ENCODE peak calls at places on chromosomes 13 and 19, in ten cellular contexts. Q is body of pancreas; M is AG04449; X is Calu3; F is CD8-positive, alpha-beta T cell; J is lower leg skin; D is osteocyte; E is cardiac muscle cell; R is fibroblast of pulmonary artery; A is Peyer's patch. T is an unnamed sample.

GRCh38 chr19:12669272-12670158 is 2.9 kb downstream of the WDR83 start:
- DNase-seq in D (peak; percentile 90), F (peak; percentile 86), R (peak; percentile 89), Q (peak; percentile 81), M (no peak), A (peak; percentile 89), J (peak; percentile 96), E (peak; percentile 90), X (peak; percentile 65), T (peak; percentile 58)

GRCh38 chr13:51262501-51263211 is 40.5 kb downstream of the FAM124A start:
- DNase-seq in E (no peak), Q (no peak), X (no peak), J (no peak), M (no peak), A (no peak), D (no peak), F (no peak), R (no peak), T (no peak)

GRCh38 chr13:40433577-40433976 is 232.9 kb downstream of the FOXO1 start:
- DNase-seq in D (no peak), J (no peak), E (no peak), Q (no peak), M (no peak), F (peak; percentile 70), X (no peak), A (peak; percentile 83), R (no peak), T (no peak)

GRCh38 chr13:40440990-40441820 is 225.2 kb downstream of the FOXO1 start:
- DNase-seq in M (no peak), A (peak; percentile 82), D (no peak), E (peak; percentile 55), R (peak; percentile 45), Q (peak; percentile 93), J (peak; percentile 94), F (no peak), X (peak; percentile 11), T (no peak)

GRCh38 chr13:51315658-51316057 is 23.8 kb upstream of the SERPINE3 start:
- DNase-seq in Q (no peak), F (no peak), D (no peak), R (no peak), E (peak; percentile 33), M (no peak), J (no peak), X (no peak), A (no peak), T (no peak)

GRCh38 chr19:46746281-46746965 is at the start of gene STRN4:
- DNase-seq in A (peak; percentile 74), E (peak; percentile 58), X (peak; percentile 58), F (peak; percentile 77), R (no peak), M (no peak), Q (peak; percentile 61), D (no peak), J (no peak), T (peak; percentile 60)

GRCh38 chr13:96540656-96541055 is 450.7 kb downstream of the HS6ST3 start:
- DNase-seq in Q (no peak), R (no peak), M (no peak), X (no peak), E (no peak), D (no peak), F (no peak), J (no peak), A (no peak), T (no peak)

GRCh38 chr13:53201454-53202225 is 173.0 kb downstream of the OLFM4 start:
- DNase-seq in D (no peak), F (no peak), E (peak; percentile 7), Q (peak; percentile 61), R (no peak), X (no peak), J (peak; percentile 82), M (no peak), A (peak; percentile 42), T (peak; percentile 65)

GRCh38 chr19:40801449-40802299 is 2.7 kb downstream of the EGLN2 start:
- DNase-seq in D (no peak), M (no peak), E (no peak), F (no peak), Q (no peak), J (no peak), X (no peak), A (no peak), R (no peak), T (no peak)

GRCh38 chr19:15249912-15250634 is 17.8 kb upstream of the EPHX3 start:
- DNase-seq in R (peak; percentile 95), M (peak; percentile 86), E (peak; percentile 94), Q (peak; percentile 47), X (no peak), J (no peak), F (no peak), A (no peak), D (peak; percentile 89), T (no peak)

GRCh38 chr13:111859361-111860105 is 207.4 kb upstream of the SOX1 start:
- DNase-seq in M (no peak), X (no peak), A (no peak), F (no peak), R (no peak), Q (no peak), D (no peak), J (peak; percentile 75), E (no peak), T (no peak)

GRCh38 chr19:17294051-17294891 is 9.0 kb downstream of the ABHD8 start:
- DNase-seq in J (no peak), A (peak; percentile 65), R (no peak), F (no peak), Q (peak; percentile 37), M (no peak), E (no peak), X (peak; percentile 50), D (no peak), T (peak; percentile 67)

GRCh38 chr13:25085125-25085742 is 10.7 kb upstream of the PABPC3 start:
- DNase-seq in F (no peak), R (peak; percentile 49), J (no peak), A (no peak), D (no peak), E (peak; percentile 59), X (peak; percentile 46), M (no peak), Q (peak; percentile 25), T (peak; percentile 36)

GRCh38 chr19:48230555-48231129 is 25.1 kb downstream of the CARD8 start:
- DNase-seq in D (no peak), A (no peak), J (no peak), M (no peak), Q (no peak), E (no peak), X (no peak), R (no peak), F (no peak), T (no peak)

DNA sequence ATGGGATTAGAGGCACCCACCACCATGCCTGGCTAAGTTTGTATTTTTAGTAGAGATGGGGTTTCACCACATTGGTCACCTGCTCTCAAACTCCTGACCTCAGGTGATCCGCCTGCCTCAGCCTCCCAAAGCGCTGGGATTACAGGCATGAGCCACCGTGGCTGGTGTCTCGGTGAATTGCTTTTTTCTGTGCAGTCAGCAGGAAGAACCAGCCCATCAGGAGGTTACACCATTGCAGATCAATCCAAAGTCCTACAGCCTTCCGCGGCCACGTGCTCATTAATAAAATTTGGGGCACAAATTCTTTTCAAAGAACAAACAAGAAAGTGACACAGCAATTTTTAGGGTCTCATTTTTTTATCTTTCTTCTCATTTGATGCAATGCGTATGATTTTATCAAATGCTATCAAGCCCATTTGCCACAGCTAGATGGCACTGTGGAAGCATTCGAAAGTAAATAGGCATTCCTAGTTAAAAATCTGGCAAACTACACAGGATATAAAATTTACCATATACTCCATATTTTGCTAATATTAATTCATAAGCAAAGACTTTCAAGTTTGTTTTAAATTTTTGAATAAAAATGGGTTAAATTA is 54.4 kb upstream of the ZNF835 start:
- DNase-seq in R (peak; percentile 1), E (peak; percentile 2), D (no peak), Q (peak; percentile 9), A (no peak), X (no peak), J (no peak), M (no peak), F (no peak), T (no peak)
- TF ChIP-seq CTCF in R (no peak), E (no peak), D (peak; percentile 7), Q (no peak), A (no peak), X (no peak), J (no peak), M (no peak), F (no peak), T (no peak)

GRCh38 chr19:45382426-45382825 is 12.1 kb upstream of the ERCC2 start:
- DNase-seq in Q (no peak), A (no peak), X (no peak), D (no peak), R (no peak), J (no peak), F (no peak), M (no peak), E (no peak), T (no peak)
- TF ChIP-seq CTCF in Q (no peak), A (no peak), X (no peak), D (no peak), R (no peak), J (no peak), F (no peak), M (no peak), E (no peak), T (no peak)

GRCh38 chr13:19586904-19587634 is 25.7 kb upstream of the TPTE2 start:
- DNase-seq in Q (peak; percentile 14), X (no peak), A (peak; percentile 79), J (peak; percentile 76), R (no peak), E (peak; percentile 33), D (no peak), M (no peak), F (peak; percentile 83), T (no peak)
- TF ChIP-seq CTCF in Q (no peak), X (no peak), A (no peak), J (no peak), R (no peak), E (no peak), D (no peak), M (no peak), F (no peak), T (no peak)

DNA sequence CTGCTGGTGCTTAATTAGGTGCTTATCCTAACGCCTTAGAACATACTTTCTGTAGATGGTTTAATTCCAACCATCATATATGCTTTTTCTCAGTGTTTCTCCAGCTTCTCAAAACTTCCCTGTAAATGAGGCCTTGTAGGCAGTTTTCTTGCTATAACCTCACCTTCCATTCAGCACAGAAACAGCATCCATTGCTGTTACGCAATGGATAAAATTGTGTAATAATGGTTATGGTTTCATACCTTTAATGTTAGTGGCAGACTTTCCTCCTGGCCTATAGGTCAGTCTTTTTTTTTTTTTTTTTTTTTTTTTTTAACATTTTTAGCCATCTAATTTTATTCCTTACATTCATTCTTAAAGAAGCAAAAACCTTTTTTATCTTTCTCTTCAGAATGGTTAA is 724.0 kb downstream of the GPC5 start:
- DNase-seq in X (no peak), R (peak; percentile 10), J (no peak), M (no peak), Q (no peak), D (no peak), F (no peak), A (no peak), E (peak; percentile 29), T (no peak)
- TF ChIP-seq CTCF in X (no peak), R (no peak), J (no peak), M (no peak), Q (no peak), D (no peak), F (no peak), A (no peak), E (no peak), T (no peak)

DNA sequence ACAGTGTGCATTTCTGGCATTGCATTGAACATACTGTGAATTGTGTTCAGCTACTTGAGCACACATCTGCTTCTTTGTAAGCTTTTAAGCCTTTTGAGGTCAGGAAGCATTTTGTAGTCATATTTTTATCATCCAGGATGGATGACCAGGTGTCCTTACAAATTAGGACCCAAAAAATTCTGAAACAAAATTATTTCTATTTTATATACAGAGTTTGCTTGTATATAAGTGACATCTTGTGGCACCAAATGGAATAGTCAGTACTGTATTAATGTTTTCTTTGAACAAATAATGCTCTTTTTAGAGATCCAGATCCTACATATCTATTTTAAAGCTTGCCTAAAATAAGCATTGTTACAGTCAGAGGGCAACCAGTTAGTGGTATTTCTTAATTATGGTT is 9.5 kb upstream of the SUPT20H start:
- DNase-seq in M (no peak), A (no peak), X (no peak), J (no peak), E (peak; percentile 34), R (peak; percentile 45), D (no peak), F (no peak), Q (no peak), T (no peak)
- TF ChIP-seq CTCF in M (no peak), A (no peak), X (no peak), J (no peak), E (peak; percentile 39), R (peak; percentile 34), D (peak; percentile 52), F (no peak), Q (no peak), T (peak; percentile 24)